ENCODE peak calls at places on chromosomes 11 and 22, in ten cellular contexts. Z is ELR; V is MCF 10A; K is cardiac fibroblast; N is NCI-H1092; A is AG10803; R is T-helper 22 cell; Q is AG09309; Y is activated naive CD4-positive, alpha-beta T cell treated with Interleukin-2 at 50 U/mL for 16 hours; X is NCI-H2081. E is an unnamed sample.
A peak's percentile ranks its signal among the peaks of the same experiment; 100 is the strongest.

GRCh38 chr11:75527938-75528845 is 2.5 kb upstream of the GDPD5 start:
- DNase-seq in Y (no peak), X (no peak), N (no peak), R (no peak), Q (no peak), Z (no peak), A (no peak), K (no peak), V (no peak), E (no peak)

GRCh38 chr22:47374901-47375575 is 612.6 kb downstream of the TBC1D22A start:
- DNase-seq in V (no peak), Z (no peak), Q (no peak), Y (no peak), K (no peak), A (no peak), N (no peak), R (no peak), X (no peak), E (no peak)

GRCh38 chr11:81422402-81422801 is 1311.3 kb downstream of the FAM181B start:
- DNase-seq in A (no peak), V (no peak), Y (no peak), Q (no peak), Z (no peak), R (no peak), K (no peak), X (no peak), N (no peak), E (no peak)

GRCh38 chr22:22619765-22620414 is 24.5 kb upstream of the GGTLC2 start:
- DNase-seq in K (no peak), N (no peak), A (no peak), V (no peak), R (no peak), Q (no peak), X (no peak), Y (no peak), Z (no peak), E (no peak)

GRCh38 chr22:28029201-28029948 is 110.3 kb upstream of the PITPNB start:
- DNase-seq in R (no peak), Z (peak; percentile 68), N (peak; percentile 88), Q (no peak), A (peak; percentile 5), Y (no peak), V (peak; percentile 51), X (peak; percentile 89), K (peak; percentile 85), E (peak; percentile 27)

GRCh38 chr11:123176785-123177184 is 18.3 kb downstream of the CLMP start:
- DNase-seq in K (no peak), X (no peak), R (no peak), A (no peak), V (no peak), Q (no peak), N (no peak), Z (no peak), Y (no peak), E (no peak)

GRCh38 chr11:69703711-69704507 is at the start of gene FGF19:
- DNase-seq in K (no peak), R (no peak), X (no peak), Q (no peak), N (no peak), A (no peak), Z (no peak), Y (no peak), V (no peak), E (peak; percentile 28)

GRCh38 chr11:48005878-48006277 is 25.5 kb downstream of the PTPRJ start:
- DNase-seq in R (no peak), A (no peak), N (peak; percentile 84), Y (peak; percentile 30), X (no peak), V (no peak), Q (no peak), Z (no peak), K (no peak), E (peak; percentile 21)

GRCh38 chr22:19143967-19144400 is 467 bp downstream of the ESS2 start:
- DNase-seq in A (peak; percentile 15), K (peak; percentile 14), Q (no peak), V (no peak), X (no peak), Y (peak; percentile 42), R (no peak), N (no peak), Z (peak; percentile 47), E (peak; percentile 71)

GRCh38 chr11:12449961-12450715 is 72.8 kb downstream of the PARVA start:
- DNase-seq in Q (no peak), Y (no peak), R (no peak), A (peak; percentile 77), V (peak; percentile 47), N (no peak), Z (peak; percentile 95), K (no peak), X (no peak), E (peak; percentile 82)

GRCh38 chr22:19872779-19873137 is 18.1 kb upstream of the GNB1L start:
- DNase-seq in N (no peak), K (no peak), Y (no peak), V (no peak), R (no peak), Q (no peak), Z (no peak), A (no peak), X (peak; percentile 51), E (no peak)

GRCh38 chr22:40189979-40190378 is 12.3 kb downstream of the TNRC6B start:
- DNase-seq in N (no peak), Q (no peak), A (no peak), Y (no peak), K (no peak), V (no peak), Z (peak; percentile 46), R (no peak), X (no peak), E (peak; percentile 45)

GRCh38 chr11:17894929-17895658 is 117.8 kb downstream of the SERGEF start:
- DNase-seq in A (no peak), K (peak; percentile 15), V (no peak), Z (no peak), Y (no peak), Q (no peak), N (no peak), R (no peak), X (no peak), E (no peak)